ENCODE peak calls at places on chromosomes 12 and 14, in four cellular contexts. B is astrocyte, M is H1, V is mammary epithelial cell. Y is an unnamed sample.

GRCh38 chr12:125549836-125550235 is 484.6 kb downstream of the AACS start:
- DNase-seq in B (no peak), M (peak; percentile 29), V (no peak), Y (no peak)

GRCh38 chr12:3622732-3623690 is 129.9 kb downstream of the CRACR2A start:
- DNase-seq in B (no peak), M (no peak), V (no peak), Y (no peak)

GRCh38 chr12:58105225-58106119 is 164.1 kb downstream of the ATP23 start:
- DNase-seq in B (peak; percentile 7), M (no peak), V (peak; percentile 3), Y (no peak)

GRCh38 chr12:55716582-55717396 is 943 bp downstream of the BLOC1S1 start:
- DNase-seq in B (no peak), M (no peak), V (no peak), Y (no peak)

GRCh38 chr12:65905941-65906471 is 81.7 kb downstream of the HMGA2 start:
- DNase-seq in B (no peak), M (no peak), V (no peak), Y (no peak)

GRCh38 chr14:99234366-99234765 is 37.6 kb downstream of the BCL11B start:
- DNase-seq in B (no peak), M (no peak), V (no peak), Y (no peak)

GRCh38 chr14:34539407-34540180 is at the start of gene EAPP:
- DNase-seq in B (peak; percentile 96), M (peak; percentile 95), V (peak; percentile 96), Y (peak; percentile 62)

GRCh38 chr14:91350483-91350812 is 67.2 kb downstream of the CCDC88C start:
- DNase-seq in B (no peak), M (no peak), V (no peak), Y (no peak)

GRCh38 chr14:106378191-106378590 is 851.8 kb downstream of the TMEM121 start:
- DNase-seq in B (no peak), M (no peak), V (no peak), Y (no peak)

GRCh38 chr12:90060031-90060430 is 351.4 kb upstream of the ATP2B1 start:
- DNase-seq in B (no peak), M (no peak), V (no peak), Y (no peak)

GRCh38 chr14:104827173-104828055 is 26.5 kb downstream of the ZBTB42 start:
- DNase-seq in B (peak; percentile 23), M (peak; percentile 58), V (peak; percentile 20), Y (no peak)

GRCh38 chr14:66101662-66102061 is 384.5 kb upstream of the CCDC196 start:
- DNase-seq in B (no peak), M (no peak), V (no peak), Y (no peak)

GRCh38 chr12:9668141-9669018 is 1.1 kb upstream of the CLEC2D start:
- DNase-seq in B (peak; percentile 59), M (no peak), V (no peak), Y (no peak)

GRCh38 chr14:77730976-77731497 is 23.1 kb downstream of the SLIRP start:
- DNase-seq in B (no peak), M (no peak), V (no peak), Y (no peak)

GRCh38 chr12:6772331-6772695 is at the start of gene LAG3:
- DNase-seq in B (no peak), M (no peak), V (no peak), Y (no peak)

GRCh38 chr12:13177373-13177772 is 19.2 kb upstream of the EMP1 start:
- DNase-seq in B (no peak), M (no peak), V (no peak), Y (no peak)

GRCh38 chr14:104090071-104090748 is 4.7 kb downstream of the ASPG start:
- DNase-seq in B (no peak), M (no peak), V (no peak), Y (no peak)

GRCh38 chr14:90288646-90289355 is 32.4 kb downstream of the PSMC1 start:
- DNase-seq in B (no peak), M (no peak), V (no peak), Y (no peak)

GRCh38 chr12:100216337-100216736 is 15.7 kb downstream of the ACTR6 start:
- DNase-seq in B (no peak), M (no peak), V (no peak), Y (no peak)

GRCh38 chr12:29741342-29742241 is 42.1 kb downstream of the TMTC1 start:
- DNase-seq in B (peak; percentile 94), M (no peak), V (peak; percentile 89), Y (no peak)

DNA sequence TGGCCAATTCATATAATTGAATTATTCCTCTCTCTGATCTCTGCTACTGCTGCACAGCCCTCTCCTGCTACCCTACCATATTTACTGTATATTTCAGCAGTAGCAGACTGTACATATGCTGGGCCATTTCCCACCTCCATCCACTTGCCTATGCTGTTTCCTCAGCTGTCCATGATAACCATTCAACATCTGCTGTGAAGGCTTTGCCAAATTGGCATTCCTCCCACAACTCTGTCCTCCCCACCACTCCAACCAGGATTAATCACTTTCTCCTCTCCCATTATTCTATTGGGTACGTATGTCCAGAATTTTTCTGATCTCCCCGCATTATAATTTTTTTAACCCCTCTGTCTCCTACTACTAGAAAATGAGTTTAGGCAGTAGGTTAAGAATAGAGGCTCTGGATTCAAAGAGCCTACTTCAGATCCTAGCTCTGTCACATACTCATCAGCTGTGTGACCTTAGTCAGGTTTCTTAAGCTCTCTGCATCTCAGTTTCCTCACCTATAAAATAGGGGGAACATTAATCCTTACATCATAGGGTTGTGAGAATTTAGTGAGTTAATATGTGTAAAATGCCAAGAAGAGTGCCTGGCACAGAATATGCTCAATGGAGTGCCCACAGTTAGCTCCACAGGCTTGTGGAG is 123.3 kb downstream of the KICS2 start:
- DNase-seq in B (peak; percentile 91), M (no peak), V (no peak), Y (no peak)
- H3K9ac ChIP-seq in B (no peak overlapping the region), M (no peak overlapping the region), V (no peak overlapping the region), Y (no peak overlapping the region)

GRCh38 chr12:68844788-68845695 is 37.1 kb downstream of the MDM2 start:
- DNase-seq in B (no peak), M (no peak), V (no peak), Y (no peak)

GRCh38 chr12:68842784-68843567 is 35.0 kb downstream of the MDM2 start:
- DNase-seq in B (no peak), M (no peak), V (no peak), Y (no peak)

GRCh38 chr12:68844318-68844745 is 36.4 kb downstream of the MDM2 start:
- DNase-seq in B (no peak), M (no peak), V (no peak), Y (no peak)

GRCh38 chr12:68850390-68850789 is 42.4 kb downstream of the MDM2 start:
- DNase-seq in B (no peak), M (no peak), V (no peak), Y (no peak)

DNA sequence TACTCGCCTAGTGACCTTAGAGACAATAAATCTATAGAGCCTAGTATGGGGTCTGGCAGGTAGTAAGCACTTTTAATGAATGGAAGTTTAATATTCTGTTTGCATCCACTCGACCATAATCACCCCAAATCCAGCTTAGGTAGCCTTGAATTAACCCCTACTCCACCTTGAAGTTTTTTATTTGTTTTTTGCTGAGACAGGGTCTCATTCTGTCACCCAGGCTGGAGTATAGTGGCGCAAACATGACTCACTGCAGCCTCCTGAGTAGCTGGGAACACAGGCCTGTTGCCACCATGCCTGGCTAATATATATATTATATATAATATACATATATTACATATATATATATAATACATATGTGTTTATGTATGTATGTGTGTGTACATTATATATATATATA is 38.8 kb downstream of the MDM2 start:
- DNase-seq in B (no peak), M (no peak), V (no peak), Y (no peak)
- H3K9ac ChIP-seq in B (no peak overlapping the region), M (no peak overlapping the region), V (no peak overlapping the region), Y (no peak overlapping the region)

GRCh38 chr14:31672709-31673108 is 111.5 kb downstream of the NUBPL start:
- DNase-seq in B (no peak), M (no peak), V (no peak), Y (no peak)
- H3K9ac ChIP-seq in B (no peak overlapping the region), M (no peak overlapping the region), V (no peak overlapping the region), Y (no peak overlapping the region)

GRCh38 chr12:11813422-11813813 is 163.9 kb downstream of the ETV6 start:
- DNase-seq in B (no peak), M (no peak), V (no peak), Y (no peak)

GRCh38 chr12:11814362-11814761 is 164.9 kb downstream of the ETV6 start:
- DNase-seq in B (peak; percentile 84), M (no peak), V (peak; percentile 76), Y (no peak)

GRCh38 chr12:11815397-11815796 is 165.9 kb downstream of the ETV6 start:
- DNase-seq in B (no peak), M (no peak), V (peak; percentile 50), Y (no peak)

GRCh38 chr12:11810962-11811361 is 161.5 kb downstream of the ETV6 start:
- DNase-seq in B (no peak), M (no peak), V (no peak), Y (no peak)

GRCh38 chr12:11812558-11813421 is 163.3 kb downstream of the ETV6 start:
- DNase-seq in B (no peak), M (no peak), V (peak; percentile 36), Y (no peak)
- H3K9ac ChIP-seq in B (peak overlapping the region; percentile 71), M (no peak overlapping the region), V (peak overlapping the region; percentile 53), Y (peak overlapping the region; percentile 51)

GRCh38 chr12:45732936-45733335 is 3.4 kb downstream of the ARID2 start:
- DNase-seq in B (no peak), M (no peak), V (no peak), Y (no peak)
- H3K9ac ChIP-seq in B (peak overlapping the region; percentile 28), M (no peak overlapping the region), V (no peak overlapping the region), Y (peak overlapping the region; percentile 98)

Y was measured in SK-N-MC.